ENCODE peak calls at places on chromosome 7, in eight cellular contexts. One of them, this sample, is unnamed.

GRCh38 chr7:108561047-108561619 is 8.4 kb downstream of the THAP5 start:
- DNase-seq in mammary epithelial cell: no peak
- DNase-seq in fibroblast of the aortic adventitia: peak; percentile 13
- DNase-seq in esophagus squamous epithelium: no peak
- DNase-seq in glutamatergic neuron: no peak
- DNase-seq in AG04449: no peak
- DNase-seq in MM.1S: peak; percentile 21
- DNase-seq in CD4-positive, alpha-beta T cell: no peak
- DNase-seq in this sample: no peak

GRCh38 chr7:99762680-99763327 is 21.2 kb downstream of the CYP3A4 start:
- DNase-seq in mammary epithelial cell: peak; percentile 87
- DNase-seq in fibroblast of the aortic adventitia: peak; percentile 81
- DNase-seq in esophagus squamous epithelium: no peak
- DNase-seq in glutamatergic neuron: no peak
- DNase-seq in AG04449: peak; percentile 5
- DNase-seq in MM.1S: no peak
- DNase-seq in CD4-positive, alpha-beta T cell: no peak
- DNase-seq in this sample: no peak

GRCh38 chr7:47619806-47620205 is 37.9 kb upstream of the TNS3 start:
- DNase-seq in mammary epithelial cell: no peak
- DNase-seq in fibroblast of the aortic adventitia: no peak
- DNase-seq in esophagus squamous epithelium: no peak
- DNase-seq in glutamatergic neuron: no peak
- DNase-seq in AG04449: no peak
- DNase-seq in MM.1S: no peak
- DNase-seq in CD4-positive, alpha-beta T cell: no peak
- DNase-seq in this sample: no peak

GRCh38 chr7:157500171-157500960 is 163.6 kb downstream of the DNAJB6 start:
- DNase-seq in mammary epithelial cell: no peak
- DNase-seq in fibroblast of the aortic adventitia: no peak
- DNase-seq in esophagus squamous epithelium: no peak
- DNase-seq in glutamatergic neuron: no peak
- DNase-seq in AG04449: no peak
- DNase-seq in MM.1S: no peak
- DNase-seq in CD4-positive, alpha-beta T cell: no peak
- DNase-seq in this sample: no peak

GRCh38 chr7:1668486-1668931 is 1.6 kb upstream of the ELFN1 start:
- DNase-seq in mammary epithelial cell: no peak
- DNase-seq in fibroblast of the aortic adventitia: no peak
- DNase-seq in esophagus squamous epithelium: no peak
- DNase-seq in glutamatergic neuron: no peak
- DNase-seq in AG04449: no peak
- DNase-seq in MM.1S: no peak
- DNase-seq in CD4-positive, alpha-beta T cell: no peak
- DNase-seq in this sample: no peak

GRCh38 chr7:112556633-112557032 is 75.8 kb downstream of the LSMEM1 start:
- DNase-seq in mammary epithelial cell: peak; percentile 93
- DNase-seq in fibroblast of the aortic adventitia: no peak
- DNase-seq in esophagus squamous epithelium: no peak
- DNase-seq in glutamatergic neuron: no peak
- DNase-seq in AG04449: no peak
- DNase-seq in MM.1S: peak; percentile 89
- DNase-seq in CD4-positive, alpha-beta T cell: no peak
- DNase-seq in this sample: no peak

GRCh38 chr7:127581716-127582115 is 3.7 kb downstream of the GCC1 start:
- DNase-seq in mammary epithelial cell: no peak
- DNase-seq in fibroblast of the aortic adventitia: peak; percentile 23
- DNase-seq in esophagus squamous epithelium: no peak
- DNase-seq in glutamatergic neuron: no peak
- DNase-seq in AG04449: no peak
- DNase-seq in MM.1S: no peak
- DNase-seq in CD4-positive, alpha-beta T cell: no peak
- DNase-seq in this sample: no peak

GRCh38 chr7:116671111-116671510 is 885 bp upstream of the MET start:
- DNase-seq in mammary epithelial cell: peak; percentile 40
- DNase-seq in fibroblast of the aortic adventitia: no peak
- DNase-seq in esophagus squamous epithelium: no peak
- DNase-seq in glutamatergic neuron: no peak
- DNase-seq in AG04449: no peak
- DNase-seq in MM.1S: no peak
- DNase-seq in CD4-positive, alpha-beta T cell: no peak
- DNase-seq in this sample: no peak

GRCh38 chr7:130758429-130759056 is 24.5 kb upstream of the KLF14 start:
- DNase-seq in mammary epithelial cell: peak; percentile 11
- DNase-seq in fibroblast of the aortic adventitia: peak; percentile 84
- DNase-seq in esophagus squamous epithelium: no peak
- DNase-seq in glutamatergic neuron: no peak
- DNase-seq in AG04449: peak; percentile 14
- DNase-seq in MM.1S: peak; percentile 65
- DNase-seq in CD4-positive, alpha-beta T cell: no peak
- DNase-seq in this sample: no peak

GRCh38 chr7:4745971-4746919 is 29.2 kb upstream of the AP5Z1 start:
- DNase-seq in mammary epithelial cell: peak; percentile 72
- DNase-seq in fibroblast of the aortic adventitia: peak; percentile 80
- DNase-seq in esophagus squamous epithelium: no peak
- DNase-seq in glutamatergic neuron: no peak
- DNase-seq in AG04449: no peak
- DNase-seq in MM.1S: peak; percentile 78
- DNase-seq in CD4-positive, alpha-beta T cell: peak; percentile 40
- DNase-seq in this sample: no peak

GRCh38 chr7:122203814-122204213 is 59.8 kb upstream of the AASS start:
- DNase-seq in mammary epithelial cell: no peak
- DNase-seq in fibroblast of the aortic adventitia: no peak
- DNase-seq in esophagus squamous epithelium: no peak
- DNase-seq in glutamatergic neuron: no peak
- DNase-seq in AG04449: no peak
- DNase-seq in MM.1S: no peak
- DNase-seq in CD4-positive, alpha-beta T cell: no peak
- DNase-seq in this sample: no peak

GRCh38 chr7:102994567-102994966 is 80.0 kb downstream of the FBXL13 start:
- DNase-seq in mammary epithelial cell: no peak
- DNase-seq in fibroblast of the aortic adventitia: no peak
- DNase-seq in esophagus squamous epithelium: no peak
- DNase-seq in glutamatergic neuron: no peak
- DNase-seq in AG04449: no peak
- DNase-seq in MM.1S: no peak
- DNase-seq in CD4-positive, alpha-beta T cell: no peak
- DNase-seq in this sample: no peak

GRCh38 chr7:47427046-47427643 is 154.8 kb downstream of the TNS3 start:
- DNase-seq in mammary epithelial cell: no peak
- DNase-seq in fibroblast of the aortic adventitia: no peak
- DNase-seq in esophagus squamous epithelium: no peak
- DNase-seq in glutamatergic neuron: no peak
- DNase-seq in AG04449: no peak
- DNase-seq in MM.1S: no peak
- DNase-seq in CD4-positive, alpha-beta T cell: no peak
- DNase-seq in this sample: no peak

GRCh38 chr7:18659746-18660145 is 164.2 kb downstream of the HDAC9 start:
- DNase-seq in mammary epithelial cell: no peak
- DNase-seq in fibroblast of the aortic adventitia: no peak
- DNase-seq in esophagus squamous epithelium: no peak
- DNase-seq in glutamatergic neuron: no peak
- DNase-seq in AG04449: no peak
- DNase-seq in MM.1S: no peak
- DNase-seq in CD4-positive, alpha-beta T cell: no peak
- DNase-seq in this sample: no peak

GRCh38 chr7:148340881-148341280 is 249.7 kb upstream of the C7orf33 start:
- DNase-seq in mammary epithelial cell: no peak
- DNase-seq in fibroblast of the aortic adventitia: no peak
- DNase-seq in esophagus squamous epithelium: no peak
- DNase-seq in glutamatergic neuron: no peak
- DNase-seq in AG04449: no peak
- DNase-seq in MM.1S: no peak
- DNase-seq in CD4-positive, alpha-beta T cell: no peak
- DNase-seq in this sample: no peak

GRCh38 chr7:44195901-44196300 is 4.9 kb upstream of the YKT6 start:
- DNase-seq in mammary epithelial cell: no peak
- DNase-seq in fibroblast of the aortic adventitia: peak; percentile 34
- DNase-seq in esophagus squamous epithelium: no peak
- DNase-seq in glutamatergic neuron: no peak
- DNase-seq in AG04449: no peak
- DNase-seq in MM.1S: no peak
- DNase-seq in CD4-positive, alpha-beta T cell: no peak
- DNase-seq in this sample: no peak

GRCh38 chr7:73810991-73811360 is 19.8 kb upstream of the CLDN4 start:
- DNase-seq in mammary epithelial cell: no peak
- DNase-seq in fibroblast of the aortic adventitia: no peak
- DNase-seq in esophagus squamous epithelium: no peak
- DNase-seq in glutamatergic neuron: no peak
- DNase-seq in AG04449: no peak
- DNase-seq in MM.1S: no peak
- DNase-seq in CD4-positive, alpha-beta T cell: no peak
- DNase-seq in this sample: no peak

GRCh38 chr7:128841171-128841690 is 11.0 kb downstream of the FLNC start:
- DNase-seq in mammary epithelial cell: no peak
- DNase-seq in fibroblast of the aortic adventitia: no peak
- DNase-seq in esophagus squamous epithelium: no peak
- DNase-seq in glutamatergic neuron: no peak
- DNase-seq in AG04449: no peak
- DNase-seq in MM.1S: no peak
- DNase-seq in CD4-positive, alpha-beta T cell: no peak
- DNase-seq in this sample: no peak

GRCh38 chr7:101989101-101989500 is 171.7 kb downstream of the CUX1 start:
- DNase-seq in mammary epithelial cell: no peak
- DNase-seq in fibroblast of the aortic adventitia: no peak
- DNase-seq in esophagus squamous epithelium: no peak
- DNase-seq in glutamatergic neuron: no peak
- DNase-seq in AG04449: no peak
- DNase-seq in MM.1S: no peak
- DNase-seq in CD4-positive, alpha-beta T cell: no peak
- DNase-seq in this sample: no peak

GRCh38 chr7:158315881-158316280 is 271.7 kb downstream of the PTPRN2 start:
- DNase-seq in mammary epithelial cell: no peak
- DNase-seq in fibroblast of the aortic adventitia: no peak
- DNase-seq in esophagus squamous epithelium: no peak
- DNase-seq in glutamatergic neuron: no peak
- DNase-seq in AG04449: no peak
- DNase-seq in MM.1S: no peak
- DNase-seq in CD4-positive, alpha-beta T cell: no peak
- DNase-seq in this sample: no peak

GRCh38 chr7:5500056-5500776 is 76.6 kb upstream of the TNRC18 start:
- DNase-seq in mammary epithelial cell: no peak
- DNase-seq in fibroblast of the aortic adventitia: no peak
- DNase-seq in esophagus squamous epithelium: no peak
- DNase-seq in glutamatergic neuron: no peak
- DNase-seq in AG04449: no peak
- DNase-seq in MM.1S: no peak
- DNase-seq in CD4-positive, alpha-beta T cell: no peak
- DNase-seq in this sample: no peak

GRCh38 chr7:90973146-90973545 is 291.1 kb upstream of the FZD1 start:
- DNase-seq in mammary epithelial cell: no peak
- DNase-seq in fibroblast of the aortic adventitia: peak; percentile 30
- DNase-seq in esophagus squamous epithelium: no peak
- DNase-seq in glutamatergic neuron: no peak
- DNase-seq in AG04449: no peak
- DNase-seq in MM.1S: no peak
- DNase-seq in CD4-positive, alpha-beta T cell: no peak
- DNase-seq in this sample: no peak

GRCh38 chr7:87119581-87119980 is 32.7 kb upstream of the DMTF1 start:
- DNase-seq in mammary epithelial cell: no peak
- DNase-seq in fibroblast of the aortic adventitia: no peak
- DNase-seq in esophagus squamous epithelium: no peak
- DNase-seq in glutamatergic neuron: no peak
- DNase-seq in AG04449: no peak
- DNase-seq in MM.1S: no peak
- DNase-seq in CD4-positive, alpha-beta T cell: no peak
- DNase-seq in this sample: no peak

DNA sequence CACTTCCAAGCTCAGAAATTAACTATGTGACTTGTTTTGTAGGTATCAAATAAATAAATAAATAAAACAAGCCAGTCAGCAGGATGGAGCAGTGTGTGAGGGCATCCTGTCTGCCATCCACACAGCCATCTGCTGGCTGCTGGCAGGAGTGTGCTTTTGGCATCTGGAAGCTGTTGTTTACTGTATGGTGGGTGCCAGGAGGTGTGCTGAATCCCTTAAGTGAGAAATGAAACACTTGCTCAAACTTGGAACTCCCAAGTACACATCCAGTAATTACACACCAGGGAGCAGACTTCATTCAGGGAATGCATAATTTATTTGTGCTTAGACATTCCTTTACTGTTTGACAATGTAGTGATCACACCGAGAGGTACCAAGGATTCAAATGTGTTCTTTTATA is 16.9 kb upstream of the TAX1BP1 start:
- DNase-seq in mammary epithelial cell: peak; percentile 40
- DNase-seq in fibroblast of the aortic adventitia: no peak
- DNase-seq in esophagus squamous epithelium: no peak
- DNase-seq in glutamatergic neuron: no peak
- DNase-seq in AG04449: no peak
- DNase-seq in MM.1S: no peak
- DNase-seq in CD4-positive, alpha-beta T cell: no peak
- DNase-seq in this sample: no peak
- TF ChIP-seq CTCF in mammary epithelial cell: peak; percentile 43
- TF ChIP-seq CTCF in fibroblast of the aortic adventitia: no peak
- TF ChIP-seq CTCF in esophagus squamous epithelium: no peak
- TF ChIP-seq CTCF in glutamatergic neuron: peak; percentile 9
- TF ChIP-seq CTCF in AG04449: peak; percentile 27
- TF ChIP-seq CTCF in MM.1S: no peak
- TF ChIP-seq CTCF in CD4-positive, alpha-beta T cell: no peak
- TF ChIP-seq CTCF in this sample: peak; percentile 28

GRCh38 chr7:136687693-136688322 is 180.6 kb upstream of the CHRM2 start:
- DNase-seq in mammary epithelial cell: peak; percentile 13
- DNase-seq in fibroblast of the aortic adventitia: peak; percentile 4
- DNase-seq in esophagus squamous epithelium: no peak
- DNase-seq in glutamatergic neuron: no peak
- DNase-seq in AG04449: no peak
- DNase-seq in MM.1S: peak; percentile 41
- DNase-seq in CD4-positive, alpha-beta T cell: no peak
- DNase-seq in this sample: no peak
- TF ChIP-seq CTCF in mammary epithelial cell: peak; percentile 61
- TF ChIP-seq CTCF in fibroblast of the aortic adventitia: peak; percentile 46
- TF ChIP-seq CTCF in esophagus squamous epithelium: peak; percentile 24
- TF ChIP-seq CTCF in glutamatergic neuron: peak; percentile 85
- TF ChIP-seq CTCF in AG04449: peak; percentile 31
- TF ChIP-seq CTCF in MM.1S: peak; percentile 86
- TF ChIP-seq CTCF in CD4-positive, alpha-beta T cell: no peak
- TF ChIP-seq CTCF in this sample: peak; percentile 55

DNA sequence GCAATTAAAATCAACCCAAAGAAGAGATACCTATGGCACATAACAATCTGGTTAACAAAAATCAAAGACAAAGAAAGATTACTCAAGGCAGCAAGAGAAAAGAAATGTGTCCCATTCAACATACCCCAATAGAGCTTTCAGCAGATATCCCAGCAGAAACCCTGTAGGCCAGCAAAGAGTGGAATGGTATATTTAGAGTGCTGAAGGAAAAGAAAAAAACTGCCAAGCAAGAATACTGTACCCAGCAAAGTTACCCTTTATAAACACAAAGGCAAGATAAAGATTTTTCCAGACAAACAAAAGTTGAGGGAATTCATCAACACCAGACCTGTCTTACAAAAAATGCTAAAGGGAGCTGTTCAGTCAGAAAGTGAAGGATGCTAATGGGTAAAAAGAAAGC is 131.6 kb downstream of the TPST1 start:
- DNase-seq in mammary epithelial cell: no peak
- DNase-seq in fibroblast of the aortic adventitia: no peak
- DNase-seq in esophagus squamous epithelium: no peak
- DNase-seq in glutamatergic neuron: no peak
- DNase-seq in AG04449: no peak
- DNase-seq in MM.1S: no peak
- DNase-seq in CD4-positive, alpha-beta T cell: no peak
- DNase-seq in this sample: no peak
- TF ChIP-seq CTCF in mammary epithelial cell: no peak
- TF ChIP-seq CTCF in fibroblast of the aortic adventitia: no peak
- TF ChIP-seq CTCF in esophagus squamous epithelium: no peak
- TF ChIP-seq CTCF in glutamatergic neuron: no peak
- TF ChIP-seq CTCF in AG04449: no peak
- TF ChIP-seq CTCF in MM.1S: no peak
- TF ChIP-seq CTCF in CD4-positive, alpha-beta T cell: no peak
- TF ChIP-seq CTCF in this sample: no peak

GRCh38 chr7:33904680-33905388 is 505 bp upstream of the BMPER start:
- DNase-seq in mammary epithelial cell: peak; percentile 40
- DNase-seq in fibroblast of the aortic adventitia: peak; percentile 62
- DNase-seq in esophagus squamous epithelium: no peak
- DNase-seq in glutamatergic neuron: peak; percentile 73
- DNase-seq in AG04449: no peak
- DNase-seq in MM.1S: peak; percentile 53
- DNase-seq in CD4-positive, alpha-beta T cell: no peak
- DNase-seq in this sample: no peak
- TF ChIP-seq CTCF in mammary epithelial cell: no peak
- TF ChIP-seq CTCF in fibroblast of the aortic adventitia: peak; percentile 35
- TF ChIP-seq CTCF in esophagus squamous epithelium: peak; percentile 4
- TF ChIP-seq CTCF in glutamatergic neuron: no peak
- TF ChIP-seq CTCF in AG04449: peak; percentile 47
- TF ChIP-seq CTCF in MM.1S: peak; percentile 19
- TF ChIP-seq CTCF in CD4-positive, alpha-beta T cell: no peak
- TF ChIP-seq CTCF in this sample: peak; percentile 25

This sample was measured in D721Med.